ENCODE peak calls at places on chromosomes 1 and 21, in five cellular contexts. G is fibroblast of pulmonary artery, D is A549, K is IMR-90, U is lower lobe of right lung. Z is an unnamed sample.

GRCh38 chr1:164473544-164473943 is 85.4 kb upstream of the PBX1 start:
- DNase-seq in G (no peak), D (no peak), K (no peak), U (no peak), Z (no peak)

GRCh38 chr1:154423303-154423987 is 18.3 kb downstream of the IL6R start:
- DNase-seq in G (peak; percentile 79), D (no peak), K (peak; percentile 46), U (peak; percentile 11), Z (no peak)

GRCh38 chr1:165068716-165069115 is 287.8 kb downstream of the LMX1A start:
- DNase-seq in G (no peak), D (no peak), K (no peak), U (no peak), Z (no peak)

GRCh38 chr1:234408757-234409156 is 35.5 kb downstream of the COA6 start:
- DNase-seq in G (no peak), D (no peak), K (no peak), U (no peak), Z (no peak)

GRCh38 chr1:233364695-233365539 is 37.4 kb downstream of the MAP3K21 start:
- DNase-seq in G (peak; percentile 41), D (peak; percentile 21), K (peak; percentile 23), U (no peak), Z (no peak)

GRCh38 chr1:12230549-12231275 is 882 bp downstream of the VPS13D start:
- DNase-seq in G (peak; percentile 15), D (no peak), K (no peak), U (peak; percentile 86), Z (peak; percentile 44)

GRCh38 chr1:230509281-230509977 is 83.3 kb upstream of the PGBD5 start:
- DNase-seq in G (peak; percentile 51), D (no peak), K (peak; percentile 82), U (no peak), Z (no peak)

GRCh38 chr1:145963218-145964019 is 956 bp downstream of the ANKRD34A start:
- DNase-seq in G (peak; percentile 58), D (no peak), K (peak; percentile 85), U (no peak), Z (no peak)

GRCh38 chr1:9128161-9128519 is 762 bp downstream of the GPR157 start:
- DNase-seq in G (no peak), D (peak; percentile 21), K (no peak), U (peak; percentile 76), Z (no peak)
- H3K4me3 ChIP-seq in G (peak overlapping the region; percentile 50), D (peak overlapping the region; percentile 69), K (peak overlapping the region; percentile 85), U (peak overlapping the region; percentile 69), Z (peak overlapping the region; percentile 82)

GRCh38 chr1:107786214-107786842 is 178.7 kb downstream of the VAV3 start:
- DNase-seq in G (no peak), D (no peak), K (no peak), U (no peak), Z (no peak)

GRCh38 chr1:107785506-107786213 is 179.3 kb downstream of the VAV3 start:
- DNase-seq in G (no peak), D (no peak), K (no peak), U (no peak), Z (no peak)

GRCh38 chr1:107789817-107790609 is 175.0 kb downstream of the VAV3 start:
- DNase-seq in G (no peak), D (no peak), K (no peak), U (no peak), Z (no peak)

GRCh38 chr1:107788189-107788588 is 176.8 kb downstream of the VAV3 start:
- DNase-seq in G (no peak), D (no peak), K (no peak), U (no peak), Z (no peak)

GRCh38 chr1:107787299-107787698 is 177.7 kb downstream of the VAV3 start:
- DNase-seq in G (no peak), D (no peak), K (no peak), U (no peak), Z (no peak)
- TF ChIP-seq CTCF in G (no peak), D (no peak), K (no peak), U (peak; percentile 12), Z (no peak)

DNA sequence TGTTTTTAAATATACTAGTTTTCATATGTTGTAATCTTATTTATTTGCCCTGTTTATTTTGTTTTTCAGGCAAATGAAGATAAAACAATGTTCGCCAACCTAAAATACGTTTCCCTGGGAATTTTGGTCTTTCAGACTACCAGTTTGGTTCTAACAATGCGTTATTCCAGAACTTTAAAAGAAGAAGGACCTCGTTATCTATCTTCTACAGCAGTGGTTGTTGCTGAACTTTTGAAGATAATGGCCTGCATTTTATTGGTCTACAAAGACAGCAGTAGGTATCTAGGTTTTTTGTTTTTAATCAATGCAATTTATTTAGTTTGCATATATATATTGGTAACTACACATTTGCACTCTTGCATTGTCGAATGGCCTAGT is 23.7 kb downstream of the SLC35A3 start:
- DNase-seq in G (no peak), D (no peak), K (no peak), U (no peak), Z (no peak)
- H3K4me3 ChIP-seq in G (no peak overlapping the region), D (no peak overlapping the region), K (no peak overlapping the region), U (no peak overlapping the region), Z (no peak overlapping the region)

DNA sequence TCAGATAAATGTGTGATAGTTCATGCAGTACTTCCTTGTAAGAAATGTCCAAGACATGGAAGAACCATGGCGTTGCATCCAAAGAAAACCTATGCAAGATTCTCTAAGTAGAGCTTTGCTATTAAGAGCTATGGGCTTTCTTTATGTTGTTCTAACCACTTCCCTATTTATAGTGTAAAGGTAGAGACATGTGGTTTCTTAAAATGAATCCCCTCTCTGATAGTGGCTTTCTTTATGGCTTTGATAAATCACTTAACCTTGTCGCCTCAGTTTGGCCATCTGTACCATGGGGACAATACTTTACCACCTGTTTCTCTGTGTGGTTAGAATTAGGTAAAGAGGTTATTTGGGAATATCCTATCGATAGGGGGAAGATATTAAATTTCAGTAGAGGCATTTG is 305.5 kb downstream of the NFIA start:
- DNase-seq in G (no peak), D (no peak), K (no peak), U (no peak), Z (no peak)
- TF ChIP-seq CTCF in G (no peak), D (no peak), K (no peak), U (no peak), Z (no peak)

GRCh38 chr1:35554261-35555211 is 2.7 kb downstream of the KIAA0319L start:
- DNase-seq in G (no peak), D (no peak), K (no peak), U (no peak), Z (peak; percentile 95)

GRCh38 chr1:35557118-35557610 is at the start of gene KIAA0319L:
- DNase-seq in G (no peak), D (peak; percentile 70), K (peak; percentile 37), U (peak; percentile 92), Z (peak; percentile 62)

GRCh38 chr1:35556494-35557117 is 597 bp downstream of the KIAA0319L start:
- DNase-seq in G (no peak), D (no peak), K (no peak), U (no peak), Z (no peak)

GRCh38 chr1:35555601-35556477 is 1.4 kb downstream of the KIAA0319L start:
- DNase-seq in G (no peak), D (no peak), K (peak; percentile 78), U (no peak), Z (no peak)

GRCh38 chr1:35555212-35555584 is 2.0 kb downstream of the KIAA0319L start:
- DNase-seq in G (no peak), D (no peak), K (peak; percentile 58), U (no peak), Z (no peak)
- H3K4me3 ChIP-seq in G (no peak overlapping the region), D (no peak overlapping the region), K (no peak overlapping the region), U (peak overlapping the region; percentile 85), Z (peak overlapping the region; percentile 92)

DNA sequence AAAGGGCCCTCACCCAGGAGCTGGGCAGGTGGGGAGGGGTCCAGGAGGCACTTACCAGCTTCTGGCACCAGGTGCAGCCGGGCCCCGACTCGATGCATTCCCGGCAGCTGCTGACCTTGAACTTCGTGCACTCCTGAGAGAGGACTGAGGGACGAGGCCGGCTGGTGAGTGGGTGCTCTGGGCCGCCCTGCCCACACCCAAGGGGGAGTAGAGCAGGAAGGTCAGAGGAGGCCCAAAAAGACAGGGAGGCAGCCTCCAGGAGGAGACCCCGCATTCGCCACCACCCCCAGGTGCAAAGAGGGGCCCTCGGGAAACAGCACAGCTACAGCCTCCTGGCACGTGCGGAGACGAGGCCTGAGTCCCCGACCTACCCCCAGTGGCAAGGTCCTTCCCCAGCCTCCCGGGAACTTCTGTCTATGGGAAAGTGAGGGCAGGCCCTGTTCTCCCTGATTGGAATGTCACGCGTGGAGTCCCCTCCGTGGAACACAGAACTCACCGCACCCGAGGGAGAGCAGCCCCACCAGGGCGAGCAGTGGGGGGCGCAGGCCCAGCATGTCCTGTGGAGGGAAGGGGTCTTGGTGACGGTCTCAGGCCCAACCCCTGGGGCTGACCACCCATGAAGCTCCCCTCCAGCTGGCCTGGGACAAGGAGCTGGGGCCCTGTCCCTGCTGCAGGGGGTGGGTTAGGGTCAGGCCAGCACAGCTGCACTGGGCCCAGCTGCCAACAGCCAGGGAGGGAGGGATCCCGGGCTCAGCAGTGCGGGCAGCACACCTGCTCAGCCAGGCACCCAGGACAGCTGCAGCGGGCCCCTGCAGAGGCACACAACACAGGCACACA is 10.3 kb downstream of the ITGB2 start:
- DNase-seq in G (no peak), D (no peak), K (no peak), U (no peak), Z (no peak)
- TF ChIP-seq CTCF in G (no peak), D (no peak), K (no peak), U (no peak), Z (no peak)

GRCh38 chr1:242522304-242522945 is 2.1 kb downstream of the PLD5 start:
- DNase-seq in G (no peak), D (no peak), K (no peak), U (no peak), Z (no peak)

GRCh38 chr1:242524571-242525359 is at the start of gene PLD5:
- DNase-seq in G (no peak), D (peak; percentile 52), K (no peak), U (no peak), Z (no peak)

GRCh38 chr1:242523968-242524570 is 428 bp downstream of the PLD5 start:
- DNase-seq in G (peak; percentile 5), D (peak; percentile 83), K (no peak), U (peak; percentile 44), Z (no peak)

GRCh38 chr1:242525360-242525722 is 844 bp upstream of the PLD5 start:
- DNase-seq in G (no peak), D (no peak), K (no peak), U (no peak), Z (no peak)

GRCh38 chr1:242523282-242523967 is 1.1 kb downstream of the PLD5 start:
- DNase-seq in G (no peak), D (peak; percentile 23), K (no peak), U (no peak), Z (no peak)
- H3K4me3 ChIP-seq in G (no peak overlapping the region), D (peak overlapping the region; percentile 57), K (no peak overlapping the region), U (peak overlapping the region; percentile 37), Z (no peak overlapping the region)